ENCODE peak calls at places on chromosomes 7 and 10, in ten cellular contexts. Y is left colon; U is B cell; X is GM20000; W is stimulated activated CD8-positive, alpha-beta memory T cell treated with anti-CD3 and anti-CD28 coated beads, Interleukin-7, amount 100 ng/mL, for 4 hours; D is hepatocyte; B is ELR; T is pons; Z is NCI-H748 treated with DMSO at 0.1 percent for 48 hours; O is osteoblast. E is an unnamed sample.

GRCh38 chr7:42093361-42093905 is 143.6 kb downstream of the GLI3 start:
- DNase-seq in T (no peak), Z (no peak), D (no peak), B (no peak), Y (no peak), W (no peak), X (no peak), O (no peak), U (no peak), E (no peak)

GRCh38 chr7:47100815-47101435 is 481.0 kb downstream of the TNS3 start:
- DNase-seq in O (peak), X (no peak), U (no peak), W (no peak), D (peak), Z (peak), T (no peak), B (peak), Y (peak), E (no peak)

GRCh38 chr7:142177869-142178268 is 66.4 kb downstream of the MGAM2 start:
- DNase-seq in D (no peak), O (no peak), B (peak), W (no peak), T (no peak), Z (no peak), X (no peak), U (no peak), Y (no peak), E (no peak)

GRCh38 chr10:30639946-30640786 is 10.6 kb upstream of the LYZL2 start:
- DNase-seq in O (peak), T (peak), Z (peak), X (peak), Y (no peak), W (no peak), U (peak), B (peak), D (peak), E (peak)

GRCh38 chr10:46556515-46557318 is at the start of gene GPRIN2:
- DNase-seq in D (peak), T (no peak), W (no peak), Y (peak), O (peak), X (no peak), B (no peak), U (peak), Z (no peak), E (no peak)

GRCh38 chr7:24894670-24895221 is 85.2 kb downstream of the OSBPL3 start:
- DNase-seq in Z (no peak), D (no peak), B (peak), Y (no peak), X (no peak), T (no peak), O (no peak), W (no peak), U (no peak), E (no peak)

GRCh38 chr10:61906502-61906901 is 5.0 kb downstream of the ARID5B start:
- DNase-seq in Y (no peak), O (no peak), Z (no peak), U (no peak), B (no peak), T (no peak), W (no peak), X (no peak), D (no peak), E (no peak)

GRCh38 chr7:2037301-2037804 is 195.4 kb downstream of the MAD1L1 start:
- DNase-seq in O (peak), W (peak), U (no peak), T (no peak), D (no peak), B (no peak), Z (no peak), X (no peak), Y (peak), E (no peak)

GRCh38 chr10:114393886-114394285 is 10.4 kb downstream of the AFAP1L2 start:
- DNase-seq in Z (no peak), X (no peak), W (no peak), D (no peak), O (no peak), Y (no peak), T (no peak), U (no peak), B (no peak), E (no peak)

GRCh38 chr10:66642217-66642616 is 283.6 kb upstream of the LRRTM3 start:
- DNase-seq in W (no peak), T (no peak), D (no peak), O (no peak), B (peak), Y (no peak), X (no peak), U (no peak), Z (no peak), E (no peak)

GRCh38 chr10:36534471-36535002 is 590.9 kb upstream of the ANKRD30A start:
- DNase-seq in Z (no peak), U (peak), D (peak), T (no peak), O (peak), Y (no peak), X (no peak), B (peak), W (peak), E (peak)

GRCh38 chr7:132516042-132516840 is 60.0 kb downstream of the PLXNA4 start:
- DNase-seq in O (peak), W (no peak), U (no peak), B (peak), D (peak), X (no peak), T (peak), Z (no peak), Y (no peak), E (no peak)

GRCh38 chr10:130555411-130555750 is 419.2 kb downstream of the GLRX3 start:
- DNase-seq in Z (peak), O (no peak), T (no peak), B (no peak), Y (no peak), W (no peak), X (no peak), U (no peak), D (no peak), E (no peak)

E was measured in GM06990.